ENCODE peak calls at places on chromosomes 12 and 14, in nine cellular contexts. B, P, G, A, K, Z, F, V and Q are unnamed samples.
A peak's percentile ranks its signal among the peaks of the same experiment; 100 is the strongest.

GRCh38 chr12:98456583-98457573 is 58.5 kb upstream of the TMPO start:
- DNase-seq in B (no peak), P (peak; percentile 39), G (no peak), A (no peak), K (peak; percentile 53), Z (no peak), F (peak; percentile 41), V (peak; percentile 28), Q (no peak)

GRCh38 chr14:89330236-89331002 is 86.6 kb downstream of the FOXN3 start:
- DNase-seq in B (no peak), P (no peak), G (peak; percentile 76), A (peak; percentile 59), K (peak; percentile 75), Z (no peak), F (no peak), V (peak; percentile 85), Q (no peak)

GRCh38 chr14:89365071-89365801 is 51.8 kb downstream of the FOXN3 start:
- DNase-seq in B (no peak), P (no peak), G (no peak), A (no peak), K (peak; percentile 23), Z (peak; percentile 74), F (peak; percentile 75), V (peak; percentile 33), Q (no peak)

GRCh38 chr12:129550353-129550752 is 353.5 kb downstream of the TMEM132D start:
- DNase-seq in B (no peak), P (no peak), G (no peak), A (no peak), K (no peak), Z (no peak), F (no peak), V (no peak), Q (no peak)

GRCh38 chr12:22653790-22654189 is 28.8 kb downstream of the ETNK1 start:
- DNase-seq in B (no peak), P (peak; percentile 54), G (no peak), A (no peak), K (peak; percentile 23), Z (no peak), F (no peak), V (no peak), Q (no peak)

GRCh38 chr14:34965912-34966311 is 16.9 kb upstream of the SRP54 start:
- DNase-seq in B (no peak), P (no peak), G (no peak), A (no peak), K (no peak), Z (no peak), F (no peak), V (no peak), Q (no peak)

GRCh38 chr12:87813476-87814234 is 215.5 kb downstream of the C12orf50 start:
- DNase-seq in B (no peak), P (peak; percentile 82), G (no peak), A (peak; percentile 23), K (peak; percentile 47), Z (no peak), F (no peak), V (no peak), Q (no peak)

GRCh38 chr12:3727877-3728632 is 24.9 kb downstream of the CRACR2A start:
- DNase-seq in B (no peak), P (no peak), G (no peak), A (peak; percentile 57), K (peak; percentile 63), Z (peak; percentile 68), F (peak; percentile 58), V (no peak), Q (no peak)

GRCh38 chr12:65857875-65858274 is 33.6 kb downstream of the HMGA2 start:
- DNase-seq in B (no peak), P (no peak), G (no peak), A (no peak), K (no peak), Z (no peak), F (no peak), V (no peak), Q (no peak)

GRCh38 chr14:95254356-95254755 is 65.4 kb downstream of the CLMN start:
- DNase-seq in B (no peak), P (no peak), G (no peak), A (no peak), K (peak; percentile 33), Z (no peak), F (no peak), V (no peak), Q (no peak)

GRCh38 chr12:24039113-24039525 is 89.6 kb upstream of the SOX5 start:
- DNase-seq in B (no peak), P (peak; percentile 35), G (no peak), A (peak; percentile 59), K (peak; percentile 88), Z (no peak), F (no peak), V (no peak), Q (no peak)

GRCh38 chr14:89435527-89436273 is 18.7 kb upstream of the FOXN3 start:
- DNase-seq in B (no peak), P (no peak), G (no peak), A (no peak), K (no peak), Z (no peak), F (no peak), V (no peak), Q (no peak)

GRCh38 chr12:115438314-115438713 is 754.3 kb upstream of the TBX3 start:
- DNase-seq in B (no peak), P (no peak), G (no peak), A (no peak), K (no peak), Z (no peak), F (no peak), V (no peak), Q (no peak)

GRCh38 chr14:68011629-68012028 is 192.1 kb downstream of the RAD51B start:
- DNase-seq in B (no peak), P (no peak), G (peak; percentile 9), A (no peak), K (peak; percentile 66), Z (no peak), F (no peak), V (no peak), Q (no peak)

GRCh38 chr14:32129124-32129523 is 52.0 kb downstream of the ARHGAP5 start:
- DNase-seq in B (peak; percentile 60), P (peak; percentile 58), G (peak; percentile 44), A (no peak), K (peak; percentile 48), Z (no peak), F (no peak), V (no peak), Q (no peak)

DNA sequence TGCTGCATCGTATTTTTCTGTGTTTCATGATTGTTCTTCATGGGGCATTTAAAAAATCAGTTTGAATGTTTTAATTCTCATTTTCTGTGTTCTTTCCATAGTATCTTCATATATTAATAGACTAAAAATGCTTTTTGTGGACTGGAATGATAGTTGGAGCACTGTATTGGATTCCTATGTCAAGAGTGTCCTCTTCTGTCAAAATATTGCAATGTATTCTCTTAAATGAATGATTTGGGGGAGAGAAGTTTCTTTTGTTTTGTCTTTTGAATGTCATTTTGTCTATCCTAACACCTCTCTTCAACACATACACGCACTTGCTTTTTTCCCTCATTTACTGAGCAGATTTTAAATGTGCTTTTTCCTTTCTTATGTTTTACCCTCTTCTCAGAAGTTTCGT is 4.7 kb upstream of the EIF2S3B start:
- DNase-seq in B (no peak), P (peak; percentile 9), G (no peak), A (no peak), K (peak; percentile 28), Z (no peak), F (no peak), V (no peak), Q (no peak)
- TF ChIP-seq CTCF in B (no peak), P (peak; percentile 40), G (peak; percentile 56), A (peak; percentile 36), K (peak; percentile 25), Z (no peak), F (no peak), V (no peak), Q (no peak)

DNA sequence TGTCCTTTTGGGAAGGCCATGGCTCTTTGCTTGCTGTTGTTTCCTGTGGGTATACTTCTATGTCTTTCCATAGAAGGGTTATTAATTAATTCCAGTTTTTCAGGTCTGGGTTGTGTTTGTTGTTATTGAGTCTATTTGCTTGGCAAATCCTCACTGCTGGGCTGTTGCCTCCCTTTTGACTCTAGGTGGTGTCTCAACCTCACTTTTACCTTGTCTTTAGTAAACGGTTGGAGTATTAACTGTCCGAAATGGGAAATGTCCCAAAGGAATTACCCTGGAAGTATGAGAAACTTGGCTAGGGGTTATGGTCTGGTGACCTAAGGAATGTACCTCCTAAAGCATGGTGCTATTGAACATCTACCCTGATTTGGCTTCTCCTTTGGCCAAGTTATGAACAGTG is 16.7 kb downstream of the PRH1 start:
- DNase-seq in B (no peak), P (no peak), G (no peak), A (no peak), K (peak; percentile 15), Z (no peak), F (no peak), V (no peak), Q (no peak)
- TF ChIP-seq CTCF in B (peak; percentile 4), P (peak; percentile 15), G (no peak), A (peak; percentile 4), K (no peak), Z (no peak), F (no peak), V (no peak), Q (no peak)

GRCh38 chr14:57268161-57269067 is at the start of the genes AP5M1 and EXOC5:
- DNase-seq in B (peak; percentile 79), P (peak; percentile 93), G (peak; percentile 90), A (peak; percentile 64), K (peak; percentile 93), Z (peak; percentile 95), F (peak; percentile 91), V (peak; percentile 93), Q (peak; percentile 76)
- TF ChIP-seq CTCF in B (no peak), P (no peak), G (peak; percentile 42), A (no peak), K (no peak), Z (no peak), F (no peak), V (no peak), Q (no peak)

GRCh38 chr14:45972416-45972815 is 679.2 kb downstream of the RPL10L start:
- DNase-seq in B (no peak), P (no peak), G (no peak), A (no peak), K (no peak), Z (no peak), F (no peak), V (no peak), Q (no peak)
- TF ChIP-seq CTCF in B (no peak), P (no peak), G (no peak), A (no peak), K (no peak), Z (no peak), F (no peak), V (no peak), Q (no peak)

DNA sequence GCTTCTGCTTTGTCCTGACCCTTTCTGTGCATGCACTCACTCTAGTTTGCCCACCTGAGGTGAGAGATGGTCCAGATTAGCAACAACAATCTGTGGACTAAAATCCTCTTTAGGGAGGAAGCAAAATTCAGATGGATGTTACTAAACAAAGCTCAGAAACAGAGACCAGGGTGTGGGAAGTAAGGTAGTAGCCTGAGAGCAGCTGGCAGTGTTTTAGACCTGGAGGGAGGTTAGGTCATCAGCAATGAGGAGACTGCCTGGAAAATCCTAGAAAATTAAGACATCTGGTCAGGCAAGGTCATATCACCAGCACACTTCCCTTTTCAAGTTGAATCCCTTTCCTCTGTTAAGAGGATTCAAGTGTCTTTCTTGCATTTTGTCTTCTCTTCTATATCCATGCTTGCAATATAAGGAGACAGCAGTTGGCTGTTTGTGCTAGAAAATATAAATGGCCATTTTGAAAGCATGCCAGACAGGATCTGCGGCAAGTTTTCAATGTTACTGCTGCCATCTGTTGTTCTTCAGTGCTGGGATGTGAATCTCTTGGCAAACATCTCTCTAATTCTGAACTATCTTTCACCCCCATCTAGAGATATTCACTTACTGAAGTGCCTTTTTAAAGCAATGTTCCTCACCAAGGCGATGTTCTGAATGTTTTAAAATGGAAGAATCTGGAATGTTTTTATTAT is 266.4 kb downstream of the NAV3 start:
- DNase-seq in B (peak; percentile 56), P (no peak), G (no peak), A (peak; percentile 34), K (peak; percentile 82), Z (no peak), F (no peak), V (no peak), Q (no peak)
- TF ChIP-seq CTCF in B (no peak), P (no peak), G (no peak), A (peak; percentile 41), K (peak; percentile 14), Z (no peak), F (no peak), V (no peak), Q (no peak)